ENCODE peak calls at places on chromosomes 11 and 22, in six cellular contexts. One of them, this sample, is unnamed.

GRCh38 chr22:19060356-19061009 is 61.7 kb downstream of the DGCR2 start:
- DNase-seq in mesenchymal stem cell: peak
- DNase-seq in neuronal stem cell: no peak
- DNase-seq in H1: no peak
- DNase-seq in IMR-90: peak
- DNase-seq in trophoblast cell: no peak
- DNase-seq in this sample: no peak

GRCh38 chr11:56273854-56274253 is at the start of gene OR5T1:
- DNase-seq in mesenchymal stem cell: no peak
- DNase-seq in neuronal stem cell: no peak
- DNase-seq in H1: no peak
- DNase-seq in IMR-90: no peak
- DNase-seq in trophoblast cell: no peak
- DNase-seq in this sample: no peak

GRCh38 chr11:17544181-17544622 is at the start of gene USH1C:
- DNase-seq in mesenchymal stem cell: no peak
- DNase-seq in neuronal stem cell: no peak
- DNase-seq in H1: no peak
- DNase-seq in IMR-90: no peak
- DNase-seq in trophoblast cell: no peak
- DNase-seq in this sample: peak

GRCh38 chr11:114090976-114091375 is 31.5 kb downstream of the ZBTB16 start:
- DNase-seq in mesenchymal stem cell: no peak
- DNase-seq in neuronal stem cell: no peak
- DNase-seq in H1: no peak
- DNase-seq in IMR-90: no peak
- DNase-seq in trophoblast cell: no peak
- DNase-seq in this sample: no peak

GRCh38 chr11:5267033-5267563 is 2.6 kb downstream of the HBE1 start:
- DNase-seq in mesenchymal stem cell: no peak
- DNase-seq in neuronal stem cell: no peak
- DNase-seq in H1: no peak
- DNase-seq in IMR-90: no peak
- DNase-seq in trophoblast cell: no peak
- DNase-seq in this sample: no peak

GRCh38 chr11:68314886-68315580 is 2.6 kb downstream of the LRP5 start:
- DNase-seq in mesenchymal stem cell: peak
- DNase-seq in neuronal stem cell: no peak
- DNase-seq in H1: no peak
- DNase-seq in IMR-90: peak
- DNase-seq in trophoblast cell: peak
- DNase-seq in this sample: peak

GRCh38 chr11:35390737-35391682 is 28.3 kb downstream of the SLC1A2 start:
- DNase-seq in mesenchymal stem cell: peak
- DNase-seq in neuronal stem cell: no peak
- DNase-seq in H1: no peak
- DNase-seq in IMR-90: peak
- DNase-seq in trophoblast cell: peak
- DNase-seq in this sample: no peak

GRCh38 chr11:78840190-78840589 is 265.5 kb upstream of the NARS2 start:
- DNase-seq in mesenchymal stem cell: no peak
- DNase-seq in neuronal stem cell: no peak
- DNase-seq in H1: no peak
- DNase-seq in IMR-90: peak
- DNase-seq in trophoblast cell: no peak
- DNase-seq in this sample: no peak

GRCh38 chr11:90171359-90171758 is 36.9 kb downstream of the NAALAD2 start:
- DNase-seq in mesenchymal stem cell: no peak
- DNase-seq in neuronal stem cell: no peak
- DNase-seq in H1: no peak
- DNase-seq in IMR-90: no peak
- DNase-seq in trophoblast cell: no peak
- DNase-seq in this sample: peak

GRCh38 chr11:45580399-45580798 is 85.0 kb downstream of the CHST1 start:
- DNase-seq in mesenchymal stem cell: peak
- DNase-seq in neuronal stem cell: peak
- DNase-seq in H1: no peak
- DNase-seq in IMR-90: peak
- DNase-seq in trophoblast cell: peak
- DNase-seq in this sample: peak

GRCh38 chr11:27358306-27358705 is 4.7 kb downstream of the CCDC34 start:
- DNase-seq in mesenchymal stem cell: peak
- DNase-seq in neuronal stem cell: no peak
- DNase-seq in H1: no peak
- DNase-seq in IMR-90: no peak
- DNase-seq in trophoblast cell: peak
- DNase-seq in this sample: no peak

GRCh38 chr11:93585758-93586157 is 42.6 kb upstream of the SMCO4 start:
- DNase-seq in mesenchymal stem cell: peak
- DNase-seq in neuronal stem cell: no peak
- DNase-seq in H1: no peak
- DNase-seq in IMR-90: peak
- DNase-seq in trophoblast cell: peak
- DNase-seq in this sample: peak

DNA sequence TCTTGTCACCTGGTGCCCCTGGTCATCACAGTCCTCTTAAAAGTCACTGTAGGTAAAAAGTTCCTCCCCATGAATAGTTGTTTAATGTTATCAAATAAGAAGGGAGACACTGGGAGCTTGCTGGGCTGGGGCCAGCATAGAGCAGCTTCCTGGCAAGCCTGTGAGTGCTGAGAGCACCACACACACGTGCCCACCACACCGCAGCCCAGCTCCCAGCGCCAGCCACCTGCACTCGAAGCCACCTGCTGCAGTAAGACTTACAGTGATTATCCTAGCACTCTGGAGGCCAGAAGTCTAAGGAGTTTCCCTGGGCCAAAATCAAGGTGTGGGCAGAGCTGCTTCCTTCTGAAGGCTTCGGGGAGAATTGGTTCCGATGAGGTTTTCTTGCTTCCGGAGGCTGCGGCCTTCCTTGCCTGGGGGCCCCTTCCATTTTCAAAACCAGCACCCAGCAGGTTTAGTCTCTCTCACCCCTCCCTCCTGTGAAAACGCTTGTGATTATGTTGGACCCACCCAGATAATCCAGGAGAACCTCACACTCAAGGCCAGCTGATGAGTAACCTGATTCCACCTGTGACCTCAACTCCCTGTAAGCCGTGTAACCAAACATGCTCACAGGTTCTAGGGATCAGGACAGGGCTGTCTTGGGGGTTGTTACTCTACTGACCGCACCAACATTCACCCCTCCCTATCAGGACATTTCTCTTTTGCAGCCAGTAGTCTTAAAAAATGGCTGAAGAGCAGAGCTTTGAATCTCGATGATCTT is 687.2 kb downstream of the TBC1D22A start:
- DNase-seq in mesenchymal stem cell: no peak
- DNase-seq in neuronal stem cell: no peak
- DNase-seq in H1: no peak
- DNase-seq in IMR-90: no peak
- DNase-seq in trophoblast cell: no peak
- DNase-seq in this sample: no peak
- H4K8ac ChIP-seq in mesenchymal stem cell: no peak
- H4K8ac ChIP-seq in neuronal stem cell: no peak
- H4K8ac ChIP-seq in H1: no peak
- H4K8ac ChIP-seq in IMR-90: no peak
- H4K8ac ChIP-seq in trophoblast cell: no peak
- H4K8ac ChIP-seq in this sample: no peak

GRCh38 chr22:20392983-20393704 is 807 bp upstream of the ZNF74 start:
- DNase-seq in mesenchymal stem cell: no peak
- DNase-seq in neuronal stem cell: no peak
- DNase-seq in H1: no peak
- DNase-seq in IMR-90: no peak
- DNase-seq in trophoblast cell: no peak
- DNase-seq in this sample: no peak
- H3K23ac ChIP-seq in mesenchymal stem cell: no peak
- H3K23ac ChIP-seq in neuronal stem cell: peak
- H3K23ac ChIP-seq in H1: no peak
- H3K23ac ChIP-seq in IMR-90: no peak
- H3K23ac ChIP-seq in trophoblast cell: no peak
- H3K23ac ChIP-seq in this sample: no peak

GRCh38 chr22:44313385-44314006 is 745 bp upstream of the SHISAL1 start:
- DNase-seq in mesenchymal stem cell: no peak
- DNase-seq in neuronal stem cell: no peak
- DNase-seq in H1: no peak
- DNase-seq in IMR-90: no peak
- DNase-seq in trophoblast cell: no peak
- DNase-seq in this sample: no peak
- H3K4me3 ChIP-seq in mesenchymal stem cell: no peak
- H3K4me3 ChIP-seq in neuronal stem cell: no peak
- H3K4me3 ChIP-seq in H1: no peak
- H3K4me3 ChIP-seq in IMR-90: no peak
- H3K4me3 ChIP-seq in trophoblast cell: no peak
- H3K4me3 ChIP-seq in this sample: no peak

GRCh38 chr11:6925636-6926207 is 504 bp upstream of the ZNF215 start:
- DNase-seq in mesenchymal stem cell: peak
- DNase-seq in neuronal stem cell: no peak
- DNase-seq in H1: no peak
- DNase-seq in IMR-90: peak
- DNase-seq in trophoblast cell: peak
- DNase-seq in this sample: peak

GRCh38 chr11:6928916-6929315 is 2.7 kb downstream of the ZNF215 start:
- DNase-seq in mesenchymal stem cell: no peak
- DNase-seq in neuronal stem cell: no peak
- DNase-seq in H1: no peak
- DNase-seq in IMR-90: no peak
- DNase-seq in trophoblast cell: no peak
- DNase-seq in this sample: no peak

GRCh38 chr11:6925007-6925577 is 1.1 kb upstream of the ZNF215 start:
- DNase-seq in mesenchymal stem cell: no peak
- DNase-seq in neuronal stem cell: no peak
- DNase-seq in H1: no peak
- DNase-seq in IMR-90: no peak
- DNase-seq in trophoblast cell: no peak
- DNase-seq in this sample: no peak

GRCh38 chr11:6927030-6927617 is 898 bp downstream of the ZNF215 start:
- DNase-seq in mesenchymal stem cell: no peak
- DNase-seq in neuronal stem cell: no peak
- DNase-seq in H1: no peak
- DNase-seq in IMR-90: no peak
- DNase-seq in trophoblast cell: peak
- DNase-seq in this sample: peak

GRCh38 chr11:6926208-6927029 is at the start of gene ZNF215:
- DNase-seq in mesenchymal stem cell: peak
- DNase-seq in neuronal stem cell: peak
- DNase-seq in H1: peak
- DNase-seq in IMR-90: peak
- DNase-seq in trophoblast cell: peak
- DNase-seq in this sample: peak
- H4K8ac ChIP-seq in mesenchymal stem cell: peak
- H4K8ac ChIP-seq in neuronal stem cell: no peak
- H4K8ac ChIP-seq in H1: peak
- H4K8ac ChIP-seq in IMR-90: peak
- H4K8ac ChIP-seq in trophoblast cell: peak
- H4K8ac ChIP-seq in this sample: no peak

GRCh38 chr22:41777749-41778395 is 22.6 kb upstream of the CCDC134 start:
- DNase-seq in mesenchymal stem cell: no peak
- DNase-seq in neuronal stem cell: no peak
- DNase-seq in H1: no peak
- DNase-seq in IMR-90: no peak
- DNase-seq in trophoblast cell: peak
- DNase-seq in this sample: no peak
- H3K23ac ChIP-seq in mesenchymal stem cell: no peak
- H3K23ac ChIP-seq in neuronal stem cell: no peak
- H3K23ac ChIP-seq in H1: no peak
- H3K23ac ChIP-seq in IMR-90: no peak
- H3K23ac ChIP-seq in trophoblast cell: no peak
- H3K23ac ChIP-seq in this sample: no peak

GRCh38 chr11:85137597-85137996 is 489.5 kb downstream of the DLG2 start:
- DNase-seq in mesenchymal stem cell: no peak
- DNase-seq in neuronal stem cell: no peak
- DNase-seq in H1: no peak
- DNase-seq in IMR-90: no peak
- DNase-seq in trophoblast cell: no peak
- DNase-seq in this sample: no peak
- H3K4me3 ChIP-seq in mesenchymal stem cell: no peak
- H3K4me3 ChIP-seq in neuronal stem cell: no peak
- H3K4me3 ChIP-seq in H1: no peak
- H3K4me3 ChIP-seq in IMR-90: no peak
- H3K4me3 ChIP-seq in trophoblast cell: no peak
- H3K4me3 ChIP-seq in this sample: no peak

GRCh38 chr11:66841861-66842260 is 1.4 kb upstream of the RCE1 start:
- DNase-seq in mesenchymal stem cell: no peak
- DNase-seq in neuronal stem cell: no peak
- DNase-seq in H1: no peak
- DNase-seq in IMR-90: no peak
- DNase-seq in trophoblast cell: no peak
- DNase-seq in this sample: no peak

GRCh38 chr11:66842501-66842895 is 743 bp upstream of the RCE1 start:
- DNase-seq in mesenchymal stem cell: no peak
- DNase-seq in neuronal stem cell: no peak
- DNase-seq in H1: no peak
- DNase-seq in IMR-90: no peak
- DNase-seq in trophoblast cell: no peak
- DNase-seq in this sample: no peak

GRCh38 chr11:66842896-66843775 is at the start of gene RCE1:
- DNase-seq in mesenchymal stem cell: peak
- DNase-seq in neuronal stem cell: peak
- DNase-seq in H1: no peak
- DNase-seq in IMR-90: peak
- DNase-seq in trophoblast cell: peak
- DNase-seq in this sample: peak

GRCh38 chr11:66843776-66844495 is 695 bp downstream of the RCE1 start:
- DNase-seq in mesenchymal stem cell: no peak
- DNase-seq in neuronal stem cell: no peak
- DNase-seq in H1: no peak
- DNase-seq in IMR-90: no peak
- DNase-seq in trophoblast cell: no peak
- DNase-seq in this sample: no peak

DNA sequence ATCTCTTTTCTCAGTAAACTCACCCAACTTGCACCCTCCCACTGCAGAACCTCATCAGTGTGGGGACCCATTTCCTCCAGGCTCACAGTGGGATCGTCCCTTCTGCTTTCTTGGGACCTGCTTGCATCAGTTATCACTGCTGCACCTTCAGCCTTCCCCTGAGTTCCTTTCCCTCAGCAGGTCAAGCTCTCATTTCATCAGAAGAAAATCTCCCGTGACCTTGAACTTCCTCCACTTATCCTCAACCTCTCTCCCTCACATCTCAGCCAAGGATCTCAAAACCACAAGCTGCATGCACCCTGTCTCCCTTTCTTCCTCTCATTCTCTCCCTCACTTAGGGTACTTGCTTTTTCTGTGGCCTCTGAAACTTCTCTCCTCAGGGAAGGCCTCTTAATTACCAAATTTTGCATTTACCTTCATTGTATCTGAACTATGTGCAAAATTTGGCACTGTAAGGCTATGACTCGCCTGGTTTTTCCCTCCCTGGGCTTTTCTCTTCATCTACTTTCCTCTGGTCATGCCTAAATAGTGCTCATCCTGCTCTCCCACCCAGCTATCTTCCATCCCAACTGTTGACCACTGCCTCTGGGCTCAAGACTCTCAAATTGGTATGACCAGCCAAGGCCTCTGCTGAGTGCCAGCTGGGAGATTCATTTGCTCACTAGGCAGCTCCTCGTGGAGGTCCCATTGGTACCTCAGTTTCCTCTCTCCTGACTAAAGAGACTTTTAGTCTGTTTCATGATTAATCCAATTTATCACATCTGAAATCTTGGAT is 2.7 kb upstream of the RCE1 start:
- DNase-seq in mesenchymal stem cell: peak
- DNase-seq in neuronal stem cell: no peak
- DNase-seq in H1: no peak
- DNase-seq in IMR-90: no peak
- DNase-seq in trophoblast cell: no peak
- DNase-seq in this sample: no peak
- H4K8ac ChIP-seq in mesenchymal stem cell: no peak
- H4K8ac ChIP-seq in neuronal stem cell: no peak
- H4K8ac ChIP-seq in H1: no peak
- H4K8ac ChIP-seq in IMR-90: no peak
- H4K8ac ChIP-seq in trophoblast cell: no peak
- H4K8ac ChIP-seq in this sample: no peak

GRCh38 chr22:38505595-38506117 is 455 bp downstream of the DDX17 start:
- DNase-seq in mesenchymal stem cell: peak
- DNase-seq in neuronal stem cell: no peak
- DNase-seq in H1: no peak
- DNase-seq in IMR-90: peak
- DNase-seq in trophoblast cell: peak
- DNase-seq in this sample: peak
- H3K23ac ChIP-seq in mesenchymal stem cell: peak
- H3K23ac ChIP-seq in neuronal stem cell: peak
- H3K23ac ChIP-seq in H1: no peak
- H3K23ac ChIP-seq in IMR-90: peak
- H3K23ac ChIP-seq in trophoblast cell: no peak
- H3K23ac ChIP-seq in this sample: peak

This sample was measured in mesendoderm.